ENCODE peak calls at places on chromosome 4, in six cellular contexts. One of them, this sample, is unnamed.

GRCh38 chr4:3792813-3793212 is 26.6 kb downstream of the ADRA2C start:
- DNase-seq in HFF-Myc: no peak
- DNase-seq in head of caudate nucleus: peak; percentile 45
- DNase-seq in A549: peak; percentile 25
- DNase-seq in T-helper 9 cell: no peak
- DNase-seq in germinal center: no peak
- DNase-seq in this sample: no peak

GRCh38 chr4:7044415-7044930 is 1.3 kb downstream of the TADA2B start:
- DNase-seq in head of caudate nucleus: no peak
- DNase-seq in HFF-Myc: no peak
- DNase-seq in germinal center: no peak
- DNase-seq in A549: no peak
- DNase-seq in T-helper 9 cell: no peak
- DNase-seq in this sample: no peak

GRCh38 chr4:184457530-184458249 is 16.7 kb downstream of the IRF2 start:
- DNase-seq in HFF-Myc: no peak
- DNase-seq in A549: no peak
- DNase-seq in T-helper 9 cell: no peak
- DNase-seq in germinal center: peak; percentile 22
- DNase-seq in head of caudate nucleus: peak; percentile 39
- DNase-seq in this sample: peak; percentile 57

GRCh38 chr4:25993564-25994185 is 79.7 kb downstream of the SMIM20 start:
- DNase-seq in HFF-Myc: no peak
- DNase-seq in head of caudate nucleus: no peak
- DNase-seq in germinal center: peak; percentile 70
- DNase-seq in T-helper 9 cell: no peak
- DNase-seq in A549: peak; percentile 33
- DNase-seq in this sample: no peak

GRCh38 chr4:127997534-127998388 is 32.6 kb downstream of the ABHD18 start:
- DNase-seq in HFF-Myc: no peak
- DNase-seq in germinal center: peak; percentile 52
- DNase-seq in head of caudate nucleus: peak; percentile 5
- DNase-seq in T-helper 9 cell: no peak
- DNase-seq in A549: peak; percentile 71
- DNase-seq in this sample: peak; percentile 8

GRCh38 chr4:31104596-31104995 is 384.4 kb downstream of the PCDH7 start:
- DNase-seq in HFF-Myc: no peak
- DNase-seq in A549: no peak
- DNase-seq in head of caudate nucleus: no peak
- DNase-seq in T-helper 9 cell: no peak
- DNase-seq in germinal center: no peak
- DNase-seq in this sample: no peak

GRCh38 chr4:3491681-3492405 is 28.7 kb downstream of the DOK7 start:
- DNase-seq in T-helper 9 cell: no peak
- DNase-seq in A549: no peak
- DNase-seq in HFF-Myc: peak; percentile 24
- DNase-seq in germinal center: no peak
- DNase-seq in head of caudate nucleus: no peak
- DNase-seq in this sample: no peak

GRCh38 chr4:26763649-26764048 is 97.0 kb upstream of the STIM2 start:
- DNase-seq in A549: no peak
- DNase-seq in T-helper 9 cell: no peak
- DNase-seq in HFF-Myc: no peak
- DNase-seq in head of caudate nucleus: no peak
- DNase-seq in germinal center: no peak
- DNase-seq in this sample: no peak

GRCh38 chr4:94583938-94584641 is 132.3 kb downstream of the PDLIM5 start:
- DNase-seq in A549: no peak
- DNase-seq in T-helper 9 cell: no peak
- DNase-seq in head of caudate nucleus: no peak
- DNase-seq in germinal center: no peak
- DNase-seq in HFF-Myc: no peak
- DNase-seq in this sample: no peak

GRCh38 chr4:8276358-8277240 is 7.0 kb downstream of the HTRA3 start:
- DNase-seq in head of caudate nucleus: no peak
- DNase-seq in HFF-Myc: no peak
- DNase-seq in germinal center: no peak
- DNase-seq in A549: no peak
- DNase-seq in T-helper 9 cell: no peak
- DNase-seq in this sample: peak; percentile 31

GRCh38 chr4:85571008-85571407 is 96.1 kb downstream of the ARHGAP24 start:
- DNase-seq in A549: no peak
- DNase-seq in head of caudate nucleus: no peak
- DNase-seq in HFF-Myc: no peak
- DNase-seq in T-helper 9 cell: no peak
- DNase-seq in germinal center: no peak
- DNase-seq in this sample: no peak

GRCh38 chr4:87819281-87819919 is 13.4 kb upstream of the MEPE start:
- DNase-seq in HFF-Myc: peak; percentile 75
- DNase-seq in T-helper 9 cell: no peak
- DNase-seq in head of caudate nucleus: no peak
- DNase-seq in germinal center: no peak
- DNase-seq in A549: peak; percentile 68
- DNase-seq in this sample: no peak

GRCh38 chr4:173747537-173748257 is 217.7 kb upstream of the HAND2 start:
- DNase-seq in head of caudate nucleus: no peak
- DNase-seq in A549: no peak
- DNase-seq in T-helper 9 cell: no peak
- DNase-seq in HFF-Myc: no peak
- DNase-seq in germinal center: no peak
- DNase-seq in this sample: no peak

GRCh38 chr4:126701756-126702155 is 931.0 kb upstream of the INTU start:
- DNase-seq in HFF-Myc: no peak
- DNase-seq in head of caudate nucleus: no peak
- DNase-seq in germinal center: no peak
- DNase-seq in A549: no peak
- DNase-seq in T-helper 9 cell: no peak
- DNase-seq in this sample: no peak

GRCh38 chr4:154049457-154050181 is 260.7 kb upstream of the SFRP2 start:
- DNase-seq in head of caudate nucleus: no peak
- DNase-seq in HFF-Myc: no peak
- DNase-seq in T-helper 9 cell: no peak
- DNase-seq in A549: peak; percentile 6
- DNase-seq in germinal center: no peak
- DNase-seq in this sample: no peak

GRCh38 chr4:175453456-175453855 is 358.6 kb downstream of the GPM6A start:
- DNase-seq in HFF-Myc: no peak
- DNase-seq in T-helper 9 cell: no peak
- DNase-seq in head of caudate nucleus: no peak
- DNase-seq in A549: no peak
- DNase-seq in germinal center: no peak
- DNase-seq in this sample: no peak

GRCh38 chr4:57053508-57053907 is 56.7 kb downstream of the IGFBP7 start:
- DNase-seq in T-helper 9 cell: no peak
- DNase-seq in HFF-Myc: no peak
- DNase-seq in germinal center: no peak
- DNase-seq in A549: peak; percentile 58
- DNase-seq in head of caudate nucleus: no peak
- DNase-seq in this sample: no peak

GRCh38 chr4:186190456-186191265 is 706 bp upstream of the CYP4V2 start:
- DNase-seq in head of caudate nucleus: no peak
- DNase-seq in A549: no peak
- DNase-seq in germinal center: peak; percentile 69
- DNase-seq in T-helper 9 cell: peak; percentile 36
- DNase-seq in HFF-Myc: no peak
- DNase-seq in this sample: peak; percentile 53

GRCh38 chr4:37981425-37981824 is 21.2 kb downstream of the PTTG2 start:
- DNase-seq in A549: no peak
- DNase-seq in head of caudate nucleus: no peak
- DNase-seq in HFF-Myc: no peak
- DNase-seq in germinal center: no peak
- DNase-seq in T-helper 9 cell: no peak
- DNase-seq in this sample: no peak

GRCh38 chr4:169899295-169899694 is 126.9 kb downstream of the MFAP3L start:
- DNase-seq in head of caudate nucleus: no peak
- DNase-seq in A549: no peak
- DNase-seq in HFF-Myc: no peak
- DNase-seq in T-helper 9 cell: no peak
- DNase-seq in germinal center: no peak
- DNase-seq in this sample: no peak

GRCh38 chr4:71400788-71401187 is 62.0 kb downstream of the SLC4A4 start:
- DNase-seq in T-helper 9 cell: no peak
- DNase-seq in HFF-Myc: no peak
- DNase-seq in germinal center: no peak
- DNase-seq in head of caudate nucleus: no peak
- DNase-seq in A549: no peak
- DNase-seq in this sample: no peak

GRCh38 chr4:175951794-175952193 is 113.8 kb upstream of the WDR17 start:
- DNase-seq in HFF-Myc: no peak
- DNase-seq in head of caudate nucleus: no peak
- DNase-seq in T-helper 9 cell: no peak
- DNase-seq in germinal center: no peak
- DNase-seq in A549: peak; percentile 37
- DNase-seq in this sample: no peak

GRCh38 chr4:143728171-143728570 is 27.7 kb upstream of the FREM3 start:
- DNase-seq in T-helper 9 cell: no peak
- DNase-seq in germinal center: no peak
- DNase-seq in head of caudate nucleus: no peak
- DNase-seq in A549: no peak
- DNase-seq in HFF-Myc: no peak
- DNase-seq in this sample: no peak

GRCh38 chr4:100075056-100075455 is 115.2 kb downstream of the DDIT4L start:
- DNase-seq in head of caudate nucleus: no peak
- DNase-seq in T-helper 9 cell: no peak
- DNase-seq in A549: no peak
- DNase-seq in germinal center: no peak
- DNase-seq in HFF-Myc: no peak
- DNase-seq in this sample: no peak

GRCh38 chr4:186348433-186348832 is 82.4 kb downstream of the F11 start:
- DNase-seq in HFF-Myc: no peak
- DNase-seq in T-helper 9 cell: no peak
- DNase-seq in A549: no peak
- DNase-seq in head of caudate nucleus: no peak
- DNase-seq in germinal center: no peak
- DNase-seq in this sample: no peak

This sample was measured in B cell.